ENCODE peak calls at places on chromosome 19, in nine cellular contexts. W is GOT3, F is HS-5, R is nucleus accumbens, Z is progenitor cell of endocrine pancreas, A is COR-L47, E is thyroid gland, T is M059J, V is iris pigment epithelial cell. G is an unnamed sample.

GRCh38 chr19:45395524-45396388 is 9.1 kb downstream of the PPP1R13L start:
- DNase-seq in V (no peak), A (no peak), E (no peak), Z (no peak), W (no peak), F (no peak), R (no peak), T (no peak), G (no peak)

GRCh38 chr19:1027953-1028902 is 1.8 kb downstream of the CNN2 start:
- DNase-seq in E (peak; percentile 80), A (no peak), R (no peak), W (no peak), Z (peak; percentile 58), T (peak; percentile 94), F (peak; percentile 63), V (peak; percentile 92), G (no peak)

GRCh38 chr19:29172302-29172701 is 40.6 kb downstream of the UQCRFS1 start:
- DNase-seq in V (no peak), E (no peak), W (no peak), F (no peak), R (no peak), A (no peak), Z (no peak), T (no peak), G (no peak)

GRCh38 chr19:2051771-2052704 is 994 bp upstream of the MKNK2 start:
- DNase-seq in R (no peak), Z (no peak), A (no peak), W (no peak), F (no peak), V (no peak), E (no peak), T (peak; percentile 45), G (no peak)

GRCh38 chr19:51702103-51702753 is 9.1 kb downstream of the SPACA6 start:
- DNase-seq in R (peak; percentile 44), T (no peak), V (peak; percentile 65), E (peak; percentile 92), F (no peak), A (no peak), W (no peak), Z (peak; percentile 69), G (no peak)

GRCh38 chr19:18502633-18503294 is 19.1 kb downstream of the ELL start:
- DNase-seq in F (no peak), T (no peak), W (no peak), A (no peak), E (peak; percentile 81), V (no peak), R (no peak), Z (no peak), G (no peak)

GRCh38 chr19:17497149-17497798 is 14.2 kb upstream of the PGLS start:
- DNase-seq in Z (no peak), R (no peak), F (no peak), W (no peak), V (no peak), T (no peak), A (no peak), E (no peak), G (no peak)

GRCh38 chr19:17739121-17739875 is 12.0 kb upstream of the FCHO1 start:
- DNase-seq in V (no peak), T (no peak), F (no peak), W (no peak), A (no peak), Z (no peak), R (no peak), E (no peak), G (no peak)

GRCh38 chr19:44585371-44586141 is 27.8 kb upstream of the IGSF23 start:
- DNase-seq in R (no peak), A (no peak), E (no peak), W (no peak), V (peak; percentile 46), T (peak; percentile 92), Z (no peak), F (no peak), G (no peak)

GRCh38 chr19:41025871-41026270 is 34.8 kb downstream of the CYP2B6 start:
- DNase-seq in Z (no peak), W (no peak), R (no peak), V (no peak), A (no peak), F (no peak), E (no peak), T (no peak), G (no peak)

GRCh38 chr19:18460900-18461299 is 23.0 kb upstream of the ISYNA1 start:
- DNase-seq in Z (no peak), W (no peak), A (no peak), T (no peak), R (no peak), E (no peak), F (no peak), V (no peak), G (no peak)

GRCh38 chr19:39390460-39390758 is 497 bp downstream of the PAF1 start:
- DNase-seq in R (no peak), E (peak; percentile 78), Z (no peak), V (peak; percentile 44), A (no peak), F (no peak), W (no peak), T (no peak), G (no peak)

GRCh38 chr19:33358408-33358807 is 15.1 kb upstream of the CEBPG start:
- DNase-seq in Z (no peak), V (no peak), W (no peak), T (no peak), A (no peak), R (no peak), E (no peak), F (no peak), G (no peak)

GRCh38 chr19:46378268-46378667 is 31.4 kb downstream of the PPP5C start:
- DNase-seq in W (no peak), R (no peak), Z (no peak), E (no peak), A (no peak), V (peak; percentile 79), F (no peak), T (peak; percentile 58), G (no peak)

GRCh38 chr19:2145831-2146241 is 5.5 kb downstream of the AP3D1 start:
- DNase-seq in E (no peak), W (no peak), Z (no peak), R (no peak), T (no peak), V (no peak), A (no peak), F (no peak), G (no peak)

GRCh38 chr19:980133-980998 is 3.8 kb upstream of the WDR18 start:
- DNase-seq in E (no peak), A (no peak), Z (peak; percentile 64), F (no peak), R (no peak), T (no peak), V (peak; percentile 18), W (no peak), G (no peak)

GRCh38 chr19:12995596-12996541 is 594 bp downstream of the NFIX start:
- DNase-seq in A (no peak), E (peak; percentile 55), V (peak; percentile 41), T (peak; percentile 35), Z (no peak), R (no peak), F (no peak), W (no peak), G (no peak)

GRCh38 chr19:14383898-14384669 is 2.8 kb downstream of the ADGRE5 start:
- DNase-seq in Z (no peak), R (no peak), F (no peak), E (no peak), T (peak; percentile 76), W (no peak), V (peak; percentile 55), A (no peak), G (no peak)

GRCh38 chr19:43148233-43148632 is 38.1 kb downstream of the PSG5 start:
- DNase-seq in T (peak; percentile 88), A (no peak), R (no peak), V (peak; percentile 93), W (no peak), F (peak; percentile 91), E (no peak), Z (no peak), G (peak; percentile 92)

GRCh38 chr19:17479325-17479791 is 9.0 kb downstream of the SLC27A1 start:
- DNase-seq in E (no peak), V (peak; percentile 76), R (no peak), W (peak; percentile 9), F (peak; percentile 53), T (peak; percentile 73), Z (no peak), A (no peak), G (no peak)

GRCh38 chr19:23800868-23801267 is 42.2 kb upstream of the ZNF681 start:
- DNase-seq in R (no peak), V (no peak), W (no peak), F (no peak), E (no peak), A (no peak), T (no peak), Z (no peak), G (no peak)

GRCh38 chr19:13427273-13428051 is 78.8 kb downstream of the CACNA1A start:
- DNase-seq in F (no peak), V (no peak), A (no peak), R (no peak), E (no peak), T (no peak), Z (no peak), W (no peak), G (no peak)

GRCh38 chr19:45952691-45953505 is 20.8 kb downstream of the NOVA2 start:
- DNase-seq in A (peak; percentile 87), V (peak; percentile 27), W (no peak), T (no peak), F (no peak), Z (peak; percentile 70), R (peak; percentile 30), E (peak; percentile 56), G (no peak)

G was measured in keratinocyte.